ENCODE peak calls at places on chromosomes 11 and 22, in nine cellular contexts. H, M, K, U, T, G, L, J and S are unnamed samples.

GRCh38 chr11:72683782-72684200 is 9.6 kb upstream of the PDE2A start:
- DNase-seq in J (no peak), G (no peak), H (peak), T (peak), L (peak), M (peak), K (no peak), U (peak), S (peak)

GRCh38 chr11:131979364-131979763 is 608.9 kb downstream of the NTM start:
- DNase-seq in K (no peak), J (no peak), G (no peak), M (no peak), T (no peak), H (no peak), L (no peak), U (no peak), S (no peak)

GRCh38 chr22:43301866-43302265 is 41.3 kb downstream of the SCUBE1 start:
- DNase-seq in H (no peak), T (no peak), K (no peak), U (no peak), M (no peak), L (no peak), J (no peak), G (no peak), S (no peak)

GRCh38 chr11:123407124-123407995 is 22.7 kb upstream of the GRAMD1B start:
- DNase-seq in K (peak), T (no peak), M (no peak), L (peak), J (peak), H (peak), U (peak), G (no peak), S (peak)

GRCh38 chr11:115817844-115818565 is 313.8 kb upstream of the CADM1 start:
- DNase-seq in J (no peak), T (no peak), M (no peak), L (no peak), K (no peak), G (no peak), U (no peak), H (no peak), S (no peak)

GRCh38 chr11:13337986-13338436 is 60.4 kb downstream of the BMAL1 start:
- DNase-seq in T (no peak), H (no peak), K (peak), L (no peak), J (peak), G (no peak), M (no peak), U (no peak), S (no peak)

GRCh38 chr11:35566161-35566560 is 40.7 kb upstream of the PAMR1 start:
- DNase-seq in M (no peak), K (no peak), H (no peak), L (no peak), G (no peak), J (no peak), U (no peak), T (no peak), S (no peak)

GRCh38 chr11:61613051-61613450 is 32.2 kb upstream of the SYT7 start:
- DNase-seq in M (no peak), J (no peak), K (no peak), T (no peak), L (no peak), H (no peak), G (no peak), U (no peak), S (no peak)

GRCh38 chr11:22193348-22194051 is 615 bp downstream of the ANO5 start:
- DNase-seq in U (peak), M (no peak), H (peak), L (peak), K (peak), J (no peak), G (peak), T (peak), S (no peak)

GRCh38 chr11:8608646-8609045 is 14.6 kb upstream of the STK33 start:
- DNase-seq in G (peak), H (no peak), L (no peak), J (no peak), M (no peak), T (no peak), K (peak), U (no peak), S (no peak)

GRCh38 chr11:48013269-48013901 is 33.0 kb downstream of the PTPRJ start:
- DNase-seq in H (no peak), L (no peak), M (no peak), U (no peak), T (peak), J (no peak), G (no peak), K (no peak), S (peak)

GRCh38 chr11:3939651-3940190 is 84.3 kb downstream of the STIM1 start:
- DNase-seq in H (no peak), K (peak), L (no peak), T (no peak), G (no peak), J (no peak), M (no peak), U (no peak), S (no peak)

GRCh38 chr11:68211546-68211945 is 1.6 kb downstream of the KMT5B start:
- DNase-seq in T (no peak), H (no peak), K (no peak), L (no peak), G (no peak), U (no peak), J (no peak), M (no peak), S (no peak)

GRCh38 chr11:18203723-18204122 is 31.1 kb downstream of the MRGPRX4 start:
- DNase-seq in J (no peak), L (no peak), T (peak), M (no peak), G (no peak), H (peak), K (no peak), U (peak), S (no peak)

GRCh38 chr11:113411536-113411935 is 24.0 kb downstream of the ANKK1 start:
- DNase-seq in J (no peak), T (no peak), H (no peak), U (no peak), L (no peak), M (no peak), G (no peak), K (no peak), S (no peak)

GRCh38 chr11:96001037-96001436 is 77.1 kb upstream of the MTMR2 start:
- DNase-seq in K (peak), M (peak), T (no peak), G (peak), U (no peak), J (peak), L (no peak), H (no peak), S (no peak)

GRCh38 chr11:30172158-30172557 is 58.7 kb upstream of the FSHB start:
- DNase-seq in J (no peak), L (no peak), K (no peak), M (no peak), T (no peak), U (no peak), H (no peak), G (no peak), S (no peak)

GRCh38 chr11:27722117-27722844 is 22.0 kb upstream of the BDNF start:
- DNase-seq in T (peak), U (peak), H (peak), L (no peak), M (no peak), J (no peak), G (no peak), K (peak), S (no peak)

GRCh38 chr22:17172172-17172833 is 13.2 kb upstream of the HDHD5 start:
- DNase-seq in L (no peak), J (no peak), G (no peak), T (no peak), M (no peak), K (no peak), U (peak), H (peak), S (no peak)

GRCh38 chr22:39446239-39446721 is 10.5 kb upstream of the MGAT3 start:
- DNase-seq in M (no peak), J (no peak), H (peak), U (peak), G (no peak), K (no peak), L (no peak), T (peak), S (no peak)

GRCh38 chr11:102306817-102307814 is 10.2 kb upstream of the BIRC3 start:
- DNase-seq in H (no peak), T (no peak), M (no peak), J (no peak), K (no peak), L (no peak), G (no peak), U (no peak), S (no peak)

GRCh38 chr22:49370841-49371301 is 456.8 kb downstream of the BRD1 start:
- DNase-seq in T (no peak), K (no peak), G (peak), J (no peak), M (no peak), H (peak), L (no peak), U (peak), S (no peak)

GRCh38 chr22:42619261-42620063 is 4.8 kb upstream of the POLDIP3 start:
- DNase-seq in K (no peak), M (no peak), J (no peak), L (no peak), U (no peak), G (no peak), T (no peak), H (no peak), S (no peak)

GRCh38 chr11:63406458-63406857 is 36.9 kb downstream of the SLC22A9 start:
- DNase-seq in L (no peak), G (no peak), J (no peak), K (no peak), H (no peak), U (no peak), T (no peak), M (no peak), S (no peak)

GRCh38 chr11:69075421-69076128 is 26.8 kb downstream of the TPCN2 start:
- DNase-seq in L (no peak), H (no peak), G (peak), K (peak), U (no peak), T (no peak), J (peak), M (peak), S (no peak)

GRCh38 chr11:107301886-107302285 is 155.7 kb downstream of the CWF19L2 start:
- DNase-seq in J (no peak), L (no peak), M (no peak), U (no peak), T (no peak), G (no peak), H (no peak), K (peak), S (no peak)

GRCh38 chr22:29431986-29432385 is 6.4 kb upstream of the RFPL1 start:
- DNase-seq in M (no peak), G (peak), H (no peak), K (no peak), L (no peak), U (no peak), J (no peak), T (no peak), S (no peak)

GRCh38 chr11:440065-441042 is 1.5 kb downstream of the ANO9 start:
- DNase-seq in U (no peak), M (no peak), G (no peak), J (no peak), K (no peak), L (no peak), H (no peak), T (no peak), S (no peak)

GRCh38 chr11:70243912-70244652 is 26.4 kb upstream of the PPFIA1 start:
- DNase-seq in J (no peak), H (no peak), M (no peak), K (peak), U (no peak), T (no peak), L (no peak), G (no peak), S (no peak)

GRCh38 chr11:70240337-70240736 is 30.2 kb upstream of the PPFIA1 start:
- DNase-seq in J (no peak), M (no peak), L (no peak), T (no peak), G (no peak), U (no peak), K (no peak), H (no peak), S (no peak)

GRCh38 chr11:70242885-70243284 is 27.6 kb upstream of the PPFIA1 start:
- DNase-seq in G (no peak), U (no peak), K (no peak), T (no peak), H (no peak), L (no peak), J (no peak), M (no peak), S (no peak)

GRCh38 chr11:70244698-70245097 is 25.8 kb upstream of the PPFIA1 start:
- DNase-seq in L (no peak), M (no peak), G (no peak), H (no peak), K (peak), J (peak), U (no peak), T (no peak), S (no peak)

DNA sequence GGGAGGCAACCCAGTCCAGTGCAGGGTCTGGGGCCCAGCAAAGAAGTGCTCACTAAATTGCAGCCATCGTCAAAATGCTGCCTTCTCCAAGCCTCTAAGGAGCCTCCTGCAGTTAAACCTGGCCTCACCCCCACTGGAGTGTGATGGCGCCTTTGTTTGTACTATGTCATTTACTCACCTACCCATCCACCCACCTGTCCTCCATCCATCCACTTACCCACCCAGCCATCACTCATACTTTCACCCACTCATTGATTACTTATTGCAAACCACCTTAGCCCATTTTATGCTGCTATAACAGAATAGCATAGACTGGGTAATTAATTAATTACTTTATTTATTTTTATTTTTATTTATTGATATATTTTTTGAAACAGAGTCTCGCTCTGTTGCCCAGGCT is 28.8 kb upstream of the PPFIA1 start:
- DNase-seq in L (no peak), U (no peak), T (no peak), G (no peak), K (no peak), M (no peak), H (no peak), J (no peak), S (no peak)
- TF ChIP-seq CTCF in L (no peak), U (no peak), T (no peak), G (no peak), K (no peak), M (no peak), H (no peak), J (no peak), S (no peak)

DNA sequence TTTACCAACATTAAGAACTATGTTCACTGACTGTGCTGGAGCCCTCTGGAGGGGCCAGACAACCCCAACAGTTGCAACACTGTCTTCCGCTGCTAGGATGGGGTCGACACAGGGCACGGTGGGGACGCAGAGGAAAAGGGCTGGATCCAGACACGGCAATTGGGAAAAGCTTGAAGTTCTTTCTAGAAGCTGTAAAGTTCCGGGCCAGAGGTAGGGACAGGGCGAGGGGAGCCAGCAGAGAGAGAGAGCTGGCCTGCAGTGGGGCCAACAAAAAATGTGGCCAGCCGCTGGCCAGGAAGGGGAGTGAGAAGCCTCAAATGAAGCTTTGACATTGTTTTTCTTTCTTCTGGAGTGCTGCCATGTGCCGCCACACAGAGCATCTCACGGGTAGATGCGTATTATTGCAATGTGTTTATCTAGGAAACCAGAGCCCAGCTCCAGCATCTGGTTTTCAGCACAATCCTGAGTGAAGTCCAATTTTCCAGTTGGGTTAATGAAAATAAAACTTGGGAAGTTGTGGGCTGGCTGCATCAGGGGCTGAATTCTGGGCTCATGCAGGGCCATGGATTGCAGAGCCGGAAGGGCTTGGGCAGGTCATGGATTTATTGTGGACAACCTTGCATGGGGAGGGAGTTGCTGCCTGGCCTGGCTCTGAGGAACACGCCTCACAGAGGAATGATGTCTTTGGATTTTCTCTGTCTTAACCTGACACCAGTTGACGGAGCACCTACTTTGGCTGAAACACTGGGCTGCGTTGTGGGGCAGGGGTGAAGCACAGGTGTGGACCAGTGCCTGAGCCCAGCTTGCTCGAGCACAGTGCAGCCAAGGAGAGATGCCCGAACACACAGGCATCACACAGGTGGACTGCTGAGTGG is 67.6 kb upstream of the AMPD3 start:
- DNase-seq in M (peak), H (no peak), L (no peak), K (peak), J (peak), T (no peak), G (peak), U (no peak), S (no peak)
- TF ChIP-seq CTCF in M (no peak), H (no peak), L (no peak), K (no peak), J (peak), T (no peak), G (no peak), U (no peak), S (no peak)

GRCh38 chr22:47168900-47169800 is 406.7 kb downstream of the TBC1D22A start:
- DNase-seq in L (no peak), J (no peak), K (no peak), H (peak), T (no peak), M (peak), U (peak), G (peak), S (no peak)
- TF ChIP-seq CTCF in L (peak), J (peak), K (no peak), H (peak), T (no peak), M (no peak), U (peak), G (no peak), S (no peak)

DNA sequence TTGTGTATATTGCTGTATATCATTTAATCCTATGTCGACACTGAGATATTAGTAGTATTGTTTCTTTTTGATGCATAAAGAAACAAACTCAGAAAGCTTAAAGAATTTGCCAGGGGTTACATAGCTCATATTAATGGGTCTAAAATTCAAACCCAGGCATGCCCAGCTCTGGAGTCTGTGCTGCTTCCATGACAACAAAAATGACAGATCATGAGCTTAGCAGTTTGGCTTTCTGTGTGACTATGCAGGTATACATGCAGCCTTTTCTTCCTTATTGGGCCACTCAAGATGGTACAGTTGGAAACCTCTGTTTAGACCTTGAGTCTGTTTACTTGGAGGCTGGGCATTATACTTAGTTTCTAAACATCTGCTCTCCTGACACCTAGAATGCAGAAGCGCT is 220.5 kb upstream of the TENM4 start:
- DNase-seq in H (no peak), J (no peak), U (no peak), M (no peak), L (no peak), G (no peak), T (no peak), K (no peak), S (no peak)
- TF ChIP-seq CTCF in H (no peak), J (no peak), U (no peak), M (no peak), L (no peak), G (no peak), T (no peak), K (no peak), S (no peak)

GRCh38 chr11:74611369-74611861 is 19.0 kb downstream of the POLD3 start:
- DNase-seq in J (peak), H (no peak), U (no peak), L (no peak), M (no peak), K (peak), G (no peak), T (no peak), S (no peak)
- TF ChIP-seq CTCF in J (peak), H (no peak), U (peak), L (peak), M (peak), K (peak), G (peak), T (peak), S (no peak)